ENCODE peak calls at places on chromosomes 6 and 20, in six cellular contexts. K, O, F, J, D and T are unnamed samples.

GRCh38 chr6:51579013-51579412 is 508.4 kb downstream of the PKHD1 start:
- DNase-seq in J (no peak), O (no peak), F (no peak), D (no peak), K (no peak), T (no peak)

GRCh38 chr6:148999501-148999900 is 252.7 kb downstream of the UST start:
- DNase-seq in J (peak), O (no peak), F (no peak), K (no peak), D (no peak), T (no peak)

GRCh38 chr6:150987371-150987828 is 121.9 kb downstream of the MTHFD1L start:
- DNase-seq in O (no peak), J (no peak), F (no peak), K (no peak), D (no peak), T (no peak)

GRCh38 chr6:140393665-140394064 is 1019.2 kb upstream of the CITED2 start:
- DNase-seq in O (no peak), D (no peak), J (peak), K (no peak), F (peak), T (no peak)

GRCh38 chr6:79152269-79152737 is 74.2 kb upstream of the PHIP start:
- DNase-seq in F (no peak), D (no peak), K (peak), O (no peak), J (no peak), T (no peak)

GRCh38 chr20:1185781-1186334 is 1.1 kb upstream of the TMEM74B start:
- DNase-seq in D (peak), K (peak), O (peak), F (no peak), J (peak), T (peak)

GRCh38 chr6:36874016-36874442 is 574 bp downstream of the PPIL1 start:
- DNase-seq in O (no peak), F (no peak), K (peak), D (no peak), J (peak), T (no peak)

GRCh38 chr6:6975395-6976111 is 132.2 kb upstream of the RREB1 start:
- DNase-seq in K (no peak), F (no peak), J (peak), D (no peak), O (peak), T (no peak)

GRCh38 chr6:30687659-30688431 is 1.4 kb upstream of the PPP1R18 start:
- DNase-seq in F (no peak), D (no peak), O (no peak), K (peak), J (peak), T (no peak)

GRCh38 chr6:36717231-36717825 is 19.7 kb downstream of the RAB44 start:
- DNase-seq in D (no peak), F (no peak), K (no peak), J (no peak), O (no peak), T (no peak)